ENCODE peak calls at places on chromosomes 2 and 18, in eight cellular contexts. H, O, W, B, J, G, F and C are unnamed samples.

GRCh38 chr2:208467564-208467963 is 61.0 kb downstream of the PTH2R start:
- DNase-seq in H (no peak), O (no peak), W (no peak), B (no peak), J (no peak), G (no peak), F (no peak), C (no peak)

GRCh38 chr2:185274718-185275484 is 463.7 kb upstream of the FSIP2 start:
- DNase-seq in H (no peak), O (no peak), W (no peak), B (no peak), J (no peak), G (no peak), F (no peak), C (no peak)

GRCh38 chr2:155485141-155485842 is 786.8 kb downstream of the KCNJ3 start:
- DNase-seq in H (no peak), O (no peak), W (no peak), B (no peak), J (no peak), G (no peak), F (no peak), C (no peak)

GRCh38 chr18:37346048-37346447 is 219.6 kb downstream of the CELF4 start:
- DNase-seq in H (no peak), O (no peak), W (no peak), B (no peak), J (no peak), G (no peak), F (no peak), C (no peak)

GRCh38 chr2:212480447-212480846 is 58.2 kb downstream of the ERBB4 start:
- DNase-seq in H (no peak), O (no peak), W (no peak), B (no peak), J (no peak), G (no peak), F (no peak), C (no peak)

GRCh38 chr2:231680284-231680991 is 27.9 kb upstream of the PTMA start:
- DNase-seq in H (no peak), O (peak), W (peak), B (peak), J (no peak), G (no peak), F (no peak), C (no peak)

GRCh38 chr2:173021939-173022371 is 53.7 kb upstream of the MAP3K20 start:
- DNase-seq in H (no peak), O (peak), W (no peak), B (peak), J (no peak), G (no peak), F (peak), C (no peak)

GRCh38 chr2:241315879-241316700 is at the start of gene SEPTIN2:
- DNase-seq in H (no peak), O (peak), W (peak), B (peak), J (peak), G (peak), F (peak), C (peak)

GRCh38 chr2:202780514-202781021 is 91.0 kb downstream of the ICA1L start:
- DNase-seq in H (peak), O (peak), W (no peak), B (no peak), J (no peak), G (no peak), F (peak), C (peak)

GRCh38 chr2:72913531-72914225 is 3.6 kb upstream of the EMX1 start:
- DNase-seq in H (no peak), O (no peak), W (no peak), B (no peak), J (no peak), G (no peak), F (peak), C (no peak)

GRCh38 chr2:12759248-12759647 is 42.5 kb downstream of the TRIB2 start:
- DNase-seq in H (no peak), O (peak), W (no peak), B (no peak), J (no peak), G (no peak), F (no peak), C (no peak)

GRCh38 chr2:111192778-111193368 is 72.2 kb downstream of the BCL2L11 start:
- DNase-seq in H (no peak), O (no peak), W (no peak), B (no peak), J (no peak), G (no peak), F (no peak), C (no peak)

GRCh38 chr2:146321175-146321574 is 1523.7 kb upstream of the ACVR2A start:
- DNase-seq in H (no peak), O (no peak), W (no peak), B (no peak), J (peak), G (no peak), F (no peak), C (no peak)

GRCh38 chr18:4106407-4107033 is 348.6 kb downstream of the DLGAP1 start:
- DNase-seq in H (peak), O (peak), W (peak), B (peak), J (peak), G (peak), F (peak), C (peak)

GRCh38 chr18:56702946-56703345 is 51.8 kb downstream of the WDR7 start:
- DNase-seq in H (peak), O (peak), W (peak), B (peak), J (peak), G (no peak), F (peak), C (peak)

GRCh38 chr2:192148620-192149321 is 46.0 kb downstream of the TMEFF2 start:
- DNase-seq in H (no peak), O (no peak), W (no peak), B (no peak), J (no peak), G (no peak), F (no peak), C (no peak)

GRCh38 chr18:58183226-58183625 is 139.2 kb downstream of the NEDD4L start:
- DNase-seq in H (no peak), O (no peak), W (no peak), B (no peak), J (no peak), G (no peak), F (no peak), C (no peak)

GRCh38 chr2:9808334-9809063 is 34.8 kb upstream of the TAF1B start:
- DNase-seq in H (no peak), O (no peak), W (no peak), B (no peak), J (no peak), G (no peak), F (no peak), C (peak)

GRCh38 chr18:38651736-38652135 is 1086.1 kb upstream of the CELF4 start:
- DNase-seq in H (no peak), O (no peak), W (no peak), B (no peak), J (no peak), G (no peak), F (no peak), C (no peak)

GRCh38 chr18:10318686-10318960 is 135.8 kb upstream of the APCDD1 start:
- DNase-seq in H (no peak), O (peak), W (no peak), B (no peak), J (no peak), G (no peak), F (no peak), C (no peak)

GRCh38 chr2:200694071-200694470 is 108.3 kb downstream of the AOX1 start:
- DNase-seq in H (no peak), O (no peak), W (no peak), B (peak), J (no peak), G (no peak), F (no peak), C (no peak)

GRCh38 chr18:42053188-42053781 is 98.3 kb downstream of the PIK3C3 start:
- DNase-seq in H (peak), O (peak), W (peak), B (peak), J (peak), G (no peak), F (peak), C (peak)

GRCh38 chr18:49935215-49935614 is 121.9 kb upstream of the ACAA2 start:
- DNase-seq in H (no peak), O (no peak), W (no peak), B (no peak), J (no peak), G (peak), F (no peak), C (no peak)

GRCh38 chr18:34158881-34159690 is 65.6 kb downstream of the NOL4 start:
- DNase-seq in H (peak), O (no peak), W (no peak), B (peak), J (peak), G (no peak), F (no peak), C (peak)

GRCh38 chr18:51821610-51822009 is 518.4 kb upstream of the DCC start:
- DNase-seq in H (no peak), O (no peak), W (no peak), B (no peak), J (no peak), G (no peak), F (no peak), C (no peak)

GRCh38 chr2:226754821-226755536 is 44.6 kb downstream of the IRS1 start:
- DNase-seq in H (no peak), O (no peak), W (no peak), B (no peak), J (no peak), G (no peak), F (no peak), C (no peak)

GRCh38 chr2:237291138-237291792 is 122.7 kb downstream of the COL6A3 start:
- DNase-seq in H (no peak), O (peak), W (peak), B (peak), J (peak), G (peak), F (peak), C (no peak)

GRCh38 chr2:101619191-101619591 is 78.3 kb upstream of the MAP4K4 start:
- DNase-seq in H (no peak), O (peak), W (peak), B (no peak), J (peak), G (peak), F (no peak), C (no peak)

GRCh38 chr18:12291161-12291560 is 16.9 kb upstream of the TUBB6 start:
- DNase-seq in H (no peak), O (no peak), W (no peak), B (no peak), J (no peak), G (no peak), F (no peak), C (no peak)

GRCh38 chr2:201093573-201093972 is 21.8 kb downstream of the NDUFB3 start:
- DNase-seq in H (no peak), O (peak), W (no peak), B (no peak), J (no peak), G (no peak), F (no peak), C (no peak)

GRCh38 chr2:158738363-158738762 is 56.8 kb upstream of the DAPL1 start:
- DNase-seq in H (no peak), O (no peak), W (no peak), B (no peak), J (no peak), G (no peak), F (no peak), C (no peak)

GRCh38 chr2:112480540-112481049 is 1.4 kb upstream of the TTL start:
- DNase-seq in H (peak), O (no peak), W (no peak), B (peak), J (no peak), G (no peak), F (peak), C (peak)

GRCh38 chr2:101011152-101011551 is 9.1 kb downstream of the RPL31 start:
- DNase-seq in H (no peak), O (no peak), W (no peak), B (no peak), J (no peak), G (no peak), F (no peak), C (no peak)

GRCh38 chr18:46555724-46556123 is 101.3 kb downstream of the LOXHD1 start:
- DNase-seq in H (peak), O (peak), W (peak), B (peak), J (no peak), G (no peak), F (peak), C (peak)

GRCh38 chr18:55403555-55403954 is 184.4 kb downstream of the TCF4 start:
- DNase-seq in H (no peak), O (no peak), W (no peak), B (no peak), J (no peak), G (no peak), F (no peak), C (no peak)

GRCh38 chr18:74976331-74976909 is 232.5 kb downstream of the PTGR3 start:
- DNase-seq in H (no peak), O (no peak), W (no peak), B (no peak), J (no peak), G (no peak), F (no peak), C (no peak)

GRCh38 chr2:61492476-61492875 is 21.6 kb upstream of the USP34 start:
- DNase-seq in H (no peak), O (no peak), W (no peak), B (no peak), J (no peak), G (no peak), F (no peak), C (no peak)

GRCh38 chr2:240141736-240142135 is 1.3 kb upstream of the OTOS start:
- DNase-seq in H (no peak), O (no peak), W (no peak), B (no peak), J (no peak), G (no peak), F (no peak), C (no peak)

GRCh38 chr2:173272895-173273294 is 81.8 kb upstream of the CDCA7 start:
- DNase-seq in H (no peak), O (no peak), W (no peak), B (no peak), J (no peak), G (no peak), F (no peak), C (no peak)

GRCh38 chr2:219279916-219280516 is 850 bp downstream of the DNAJB2 start:
- DNase-seq in H (no peak), O (no peak), W (peak), B (no peak), J (no peak), G (no peak), F (no peak), C (peak)
- TF ChIP-seq CTCF in H (peak), O (no peak), W (no peak), B (no peak), J (no peak), G (no peak), F (no peak), C (peak)

GRCh38 chr2:168711091-168711490 is 91.3 kb upstream of the NOSTRIN start:
- DNase-seq in H (no peak), O (no peak), W (no peak), B (no peak), J (no peak), G (no peak), F (no peak), C (peak)

GRCh38 chr2:168713325-168713724 is 89.1 kb upstream of the NOSTRIN start:
- DNase-seq in H (no peak), O (no peak), W (no peak), B (no peak), J (no peak), G (no peak), F (no peak), C (no peak)

GRCh38 chr2:168708099-168708498 is 94.3 kb upstream of the NOSTRIN start:
- DNase-seq in H (no peak), O (no peak), W (no peak), B (no peak), J (no peak), G (no peak), F (no peak), C (no peak)

GRCh38 chr2:168715849-168716248 is 86.6 kb upstream of the NOSTRIN start:
- DNase-seq in H (no peak), O (no peak), W (no peak), B (no peak), J (no peak), G (no peak), F (no peak), C (no peak)

DNA sequence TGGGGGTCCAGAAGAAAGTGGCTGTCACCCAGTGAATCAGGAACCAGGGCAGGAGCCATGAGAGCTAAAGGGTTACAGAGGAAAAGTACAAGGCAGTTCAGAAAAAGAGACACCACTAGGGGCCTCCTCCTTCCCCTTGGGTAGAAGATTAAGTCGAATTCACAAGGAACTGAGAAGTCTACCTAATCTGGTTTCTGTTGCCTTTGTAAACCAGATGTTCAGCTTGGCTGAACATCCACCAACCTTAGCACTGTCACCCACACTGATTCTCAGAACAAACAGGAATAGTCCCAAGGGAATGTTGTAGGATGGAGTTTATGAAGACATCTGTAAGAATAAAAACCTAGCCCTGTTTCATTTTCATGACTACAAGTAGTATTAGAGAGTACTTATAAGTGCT is 90.4 kb upstream of the NOSTRIN start:
- DNase-seq in H (peak), O (no peak), W (no peak), B (no peak), J (no peak), G (no peak), F (no peak), C (peak)
- TF ChIP-seq CTCF in H (peak), O (no peak), W (no peak), B (no peak), J (no peak), G (no peak), F (no peak), C (no peak)

GRCh38 chr2:27024188-27024587 is 8.6 kb upstream of the TMEM214 start:
- DNase-seq in H (no peak), O (no peak), W (no peak), B (no peak), J (peak), G (no peak), F (peak), C (no peak)
- TF ChIP-seq CTCF in H (no peak), O (no peak), W (no peak), B (no peak), J (peak), G (no peak), F (peak), C (no peak)

DNA sequence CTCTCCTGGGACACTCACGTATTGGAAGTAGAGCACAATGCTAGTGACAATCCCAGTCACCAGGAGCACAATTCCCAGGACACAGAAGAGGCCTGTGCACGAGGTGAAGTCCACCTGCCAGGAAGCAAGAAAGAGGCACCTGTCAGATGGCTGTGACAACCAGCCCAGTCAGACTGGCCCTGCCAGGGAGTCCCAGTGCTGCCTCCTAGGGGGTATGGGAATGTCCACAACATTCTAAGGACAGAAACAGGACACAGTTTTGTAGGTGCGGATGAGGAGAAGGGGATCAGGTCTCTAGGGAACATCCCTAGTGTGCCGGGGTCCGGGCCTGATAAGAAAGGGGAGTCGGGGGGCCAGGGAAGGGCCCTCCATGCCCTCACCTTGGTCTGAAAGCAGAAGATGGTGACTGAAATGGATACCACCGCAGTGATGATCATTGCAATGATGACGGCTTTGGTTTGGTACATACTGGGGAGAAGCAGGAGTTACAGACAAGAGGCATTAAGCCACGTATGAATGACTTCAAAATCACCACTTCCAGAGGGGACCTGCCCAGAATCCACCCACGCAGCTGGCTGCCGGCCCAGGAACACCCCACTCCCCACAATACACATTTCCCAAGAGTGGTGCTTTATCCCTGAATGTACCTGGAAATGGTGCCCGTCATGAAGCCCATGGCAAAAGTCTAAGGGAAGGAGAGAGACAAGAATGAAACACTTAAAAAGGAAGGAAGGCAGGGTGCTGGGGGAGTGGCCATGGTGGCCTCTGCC is 6.9 kb downstream of the PNKD start:
- DNase-seq in H (no peak), O (no peak), W (no peak), B (no peak), J (no peak), G (no peak), F (no peak), C (no peak)
- TF ChIP-seq CTCF in H (no peak), O (no peak), W (no peak), B (no peak), J (no peak), G (no peak), F (peak), C (no peak)